ENCODE peak calls at places on chromosome 19, in four cellular contexts. W is A549, E is cardiac muscle cell, A is Karpas-422. B is an unnamed sample.

GRCh38 chr19:9786819-9787218 is 18.3 kb upstream of the ZNF846 start:
- DNase-seq in W (no peak), E (no peak), A (no peak), B (no peak)

GRCh38 chr19:17123041-17123440 is 47.5 kb downstream of the MYO9B start:
- DNase-seq in W (no peak), E (no peak), A (no peak), B (no peak)

GRCh38 chr19:4801085-4801619 is 9.6 kb downstream of the FEM1A start:
- DNase-seq in W (no peak), E (no peak), A (no peak), B (no peak)

GRCh38 chr19:9309974-9310446 is 372 bp upstream of the ZNF699 start:
- DNase-seq in W (peak), E (peak), A (no peak), B (no peak)

GRCh38 chr19:51194527-51195315 is 30.2 kb upstream of the CD33 start:
- DNase-seq in W (no peak), E (no peak), A (no peak), B (no peak)

GRCh38 chr19:40594251-40594650 is 6.9 kb upstream of the LTBP4 start:
- DNase-seq in W (no peak), E (no peak), A (peak), B (no peak)

GRCh38 chr19:40614595-40615411 is 13.6 kb downstream of the LTBP4 start:
- DNase-seq in W (peak), E (peak), A (peak), B (peak)

GRCh38 chr19:48673436-48674100 is 751 bp upstream of the NTN5 start:
- DNase-seq in W (no peak), E (no peak), A (no peak), B (no peak)

GRCh38 chr19:14440049-14440448 is 6.9 kb downstream of the PKN1 start:
- DNase-seq in W (no peak), E (no peak), A (peak), B (no peak)

GRCh38 chr19:2770055-2771013 is 12.7 kb downstream of the SGTA start:
- DNase-seq in W (no peak), E (peak), A (no peak), B (peak)

GRCh38 chr19:13133241-13133870 is 15.3 kb downstream of the NACC1 start:
- DNase-seq in W (no peak), E (no peak), A (no peak), B (no peak)

GRCh38 chr19:3544742-3545668 is 6.0 kb downstream of the TEKTIP1 start:
- DNase-seq in W (peak), E (peak), A (peak), B (no peak)

GRCh38 chr19:46337487-46337886 is 9.4 kb upstream of the PPP5C start:
- DNase-seq in W (no peak), E (no peak), A (no peak), B (no peak)

GRCh38 chr19:16233081-16233776 is 35.5 kb downstream of the AP1M1 start:
- DNase-seq in W (no peak), E (no peak), A (no peak), B (no peak)

GRCh38 chr19:3285647-3286176 is 61.3 kb downstream of the CELF5 start:
- DNase-seq in W (no peak), E (no peak), A (no peak), B (no peak)

GRCh38 chr19:40057166-40057565 is 1.1 kb upstream of the ZNF780B start:
- DNase-seq in W (no peak), E (no peak), A (no peak), B (no peak)

GRCh38 chr19:55563261-55563690 is 17.4 kb downstream of the ZNF579 start:
- DNase-seq in W (no peak), E (peak), A (no peak), B (no peak)

DNA sequence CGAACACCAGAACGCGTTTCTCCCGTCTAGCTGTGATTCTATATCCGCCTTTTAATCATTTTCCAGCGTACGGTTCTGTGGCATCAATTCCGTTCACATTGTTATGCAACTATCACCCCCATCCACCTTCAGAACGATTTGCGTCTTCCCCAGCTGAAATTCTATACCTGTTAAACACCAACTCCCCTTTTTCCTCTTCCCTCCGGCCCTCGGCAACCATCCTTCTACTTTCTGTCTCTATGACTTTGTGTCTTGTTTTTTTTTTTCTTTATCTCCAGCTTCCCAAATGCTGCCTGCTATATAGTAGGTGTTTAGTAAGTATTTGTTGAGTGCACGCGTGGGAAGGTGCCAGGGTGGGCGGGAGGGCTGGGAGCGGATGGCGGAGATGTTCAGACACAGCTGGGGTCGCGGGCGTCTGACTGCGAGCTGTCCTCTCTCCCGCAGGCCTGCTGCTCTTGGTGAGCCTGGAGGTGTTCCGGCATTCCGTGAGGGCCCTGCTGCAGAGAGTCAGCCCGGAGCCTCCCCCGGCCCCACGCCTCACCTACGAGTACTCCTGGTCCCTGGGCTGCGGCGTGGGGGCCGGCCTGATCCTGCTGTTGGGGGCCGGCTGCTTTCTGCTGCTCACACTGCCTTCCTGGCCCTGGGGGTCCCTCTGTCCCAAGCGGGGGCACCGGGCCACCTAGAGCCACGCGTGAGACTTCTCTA is 20.2 kb downstream of the CACNG6 start:
- DNase-seq in W (no peak), E (no peak), A (no peak), B (no peak)
- H3K4me3 ChIP-seq in W (no peak), E (no peak), A (no peak), B (no peak)

GRCh38 chr19:5904302-5905071 is at the start of gene VMAC:
- DNase-seq in W (peak), E (peak), A (peak), B (peak)

GRCh38 chr19:5910638-5910907 is 3.5 kb upstream of the CAPS start:
- DNase-seq in W (no peak), E (no peak), A (no peak), B (no peak)

GRCh38 chr19:5907216-5907615 is 2.5 kb downstream of the VMAC start:
- DNase-seq in W (no peak), E (no peak), A (no peak), B (no peak)

GRCh38 chr19:5905072-5905778 is 553 bp downstream of the VMAC start:
- DNase-seq in W (no peak), E (no peak), A (no peak), B (no peak)

DNA sequence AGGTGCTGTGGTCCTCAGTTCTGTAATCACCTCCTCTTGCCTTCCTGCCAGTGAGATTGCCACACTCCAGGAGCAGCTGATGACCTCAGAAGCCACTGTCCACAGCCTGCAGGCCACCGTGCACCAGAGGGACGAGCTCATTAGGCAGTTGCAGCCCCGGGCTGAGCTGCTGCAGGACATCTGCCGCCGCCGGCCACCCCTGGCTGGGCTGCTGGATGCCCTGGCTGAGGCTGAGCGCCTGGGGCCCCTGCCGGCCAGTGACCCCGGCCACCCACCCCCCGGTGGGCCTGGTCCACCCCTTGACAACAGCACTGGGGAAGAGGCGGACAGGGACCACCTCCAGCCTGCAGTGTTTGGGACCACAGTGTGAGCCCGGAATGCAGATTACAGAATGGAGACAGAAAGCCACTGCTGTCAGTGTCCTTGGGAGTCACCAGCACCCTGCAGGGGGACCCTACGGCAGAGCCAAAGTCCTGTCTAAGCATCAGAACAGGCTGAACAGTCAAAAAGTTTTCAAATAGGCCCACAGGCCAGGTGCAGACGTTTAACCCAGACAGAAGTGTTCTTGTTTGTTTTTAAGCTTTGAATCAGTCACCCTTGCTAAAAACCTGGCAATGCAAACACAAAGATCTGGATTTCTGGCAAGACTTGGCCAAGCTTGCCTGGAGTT is 4.2 kb downstream of the VMAC start:
- DNase-seq in W (no peak), E (no peak), A (no peak), B (no peak)
- H3K4me3 ChIP-seq in W (no peak), E (no peak), A (no peak), B (no peak)

GRCh38 chr19:35806597-35806996 is 6.0 kb downstream of the PRODH2 start:
- DNase-seq in W (no peak), E (no peak), A (no peak), B (no peak)
- H3K4me3 ChIP-seq in W (no peak), E (no peak), A (no peak), B (no peak)

DNA sequence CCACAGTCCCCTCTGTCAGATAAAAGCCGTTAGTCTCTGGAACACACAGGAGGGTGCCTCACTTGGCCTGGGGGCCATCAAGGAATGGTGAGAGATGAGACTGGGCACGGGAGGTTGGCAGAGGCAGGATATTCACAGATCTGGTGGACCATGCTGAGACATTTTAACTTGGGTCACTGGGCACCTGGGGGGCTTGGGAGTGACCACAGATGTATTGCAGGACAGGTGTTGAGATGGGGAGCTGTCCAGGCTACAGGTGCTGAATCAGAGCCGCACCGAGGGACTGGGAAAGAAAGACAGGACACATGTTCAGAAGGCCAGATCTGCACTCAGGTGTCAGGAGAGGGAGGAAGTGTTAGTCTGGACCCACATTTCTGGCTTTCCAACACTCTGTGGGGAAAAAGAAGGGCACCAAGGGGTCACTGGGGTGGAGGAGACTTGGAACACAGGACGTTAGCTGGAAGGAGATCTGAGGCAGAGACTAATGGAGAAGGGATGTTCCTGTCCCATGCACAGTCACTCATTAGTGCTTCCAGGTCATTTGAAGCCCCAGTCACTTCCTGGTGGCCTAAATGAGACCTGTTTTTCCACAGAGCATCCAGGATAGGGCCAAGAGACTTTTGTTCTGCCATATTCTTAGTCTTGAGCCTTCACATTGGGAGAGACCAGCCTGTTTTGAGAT is 56.1 kb downstream of the CHST8 start:
- DNase-seq in W (no peak), E (peak), A (no peak), B (no peak)
- H3K4me3 ChIP-seq in W (no peak), E (no peak), A (no peak), B (no peak)

GRCh38 chr19:35004517-35005255 is 4.6 kb downstream of the GRAMD1A start:
- DNase-seq in W (no peak), E (no peak), A (no peak), B (no peak)

GRCh38 chr19:35000647-35001501 is 751 bp downstream of the GRAMD1A start:
- DNase-seq in W (peak), E (peak), A (peak), B (no peak)

GRCh38 chr19:34999498-35000337 is at the start of gene GRAMD1A:
- DNase-seq in W (peak), E (peak), A (peak), B (peak)

GRCh38 chr19:35000338-35000646 is 169 bp downstream of the GRAMD1A start:
- DNase-seq in W (no peak), E (no peak), A (no peak), B (no peak)

DNA sequence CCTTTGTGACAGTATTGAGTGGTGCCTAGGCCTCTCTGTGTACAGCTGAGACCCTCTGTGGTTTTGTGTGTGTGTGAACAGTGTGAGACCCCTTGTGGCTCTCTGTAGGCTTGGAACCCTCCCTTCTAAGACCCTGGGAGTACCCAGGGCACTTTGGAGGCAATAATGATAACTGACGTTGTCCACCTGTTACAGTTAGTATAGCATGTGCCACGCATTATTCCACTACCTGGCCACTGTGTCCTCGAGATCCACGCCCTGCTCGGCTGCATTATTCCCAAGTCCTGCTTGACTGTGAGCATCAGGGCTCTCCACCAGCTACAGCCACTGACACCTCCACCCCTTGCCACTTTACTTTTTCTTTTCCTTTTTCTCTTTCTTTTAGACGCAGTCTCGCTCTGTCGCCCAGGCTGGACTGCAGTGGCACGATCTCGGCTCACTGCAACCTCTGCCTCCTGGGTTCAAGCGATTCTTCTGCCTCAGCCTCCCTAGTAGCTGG is 2.0 kb downstream of the GRAMD1A start:
- DNase-seq in W (no peak), E (no peak), A (no peak), B (no peak)
- H3K4me3 ChIP-seq in W (peak), E (no peak), A (peak), B (peak)

DNA sequence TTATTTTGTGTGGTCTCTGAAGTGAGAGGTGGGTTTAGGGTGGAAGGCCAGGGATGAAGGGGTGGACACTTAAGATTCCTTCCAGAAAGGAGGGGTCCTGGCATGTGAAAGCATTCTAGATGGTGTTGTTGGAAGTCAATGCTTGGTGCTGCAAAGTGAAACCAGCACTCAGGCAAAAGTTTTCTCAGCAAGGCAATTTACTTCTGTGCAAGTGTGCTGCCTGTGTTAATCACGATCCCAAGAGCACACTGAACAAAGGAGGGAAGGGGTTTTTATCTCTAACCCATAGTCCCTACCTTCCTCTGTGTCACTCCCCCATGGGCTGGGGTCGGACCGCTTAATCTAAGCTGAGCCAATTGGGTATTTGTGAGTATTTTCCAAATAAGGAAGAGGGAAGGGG is 1.3 kb downstream of the ZNF134 start:
- DNase-seq in W (no peak), E (no peak), A (peak), B (no peak)
- H3K4me3 ChIP-seq in W (peak), E (peak), A (peak), B (peak)

B was measured in AG04450.